ENCODE peak calls at places on chromosomes 11 and 22, in seven cellular contexts. P is epithelial cell of esophagus, V is endothelial cell of umbilical vein, O is body of pancreas, Y is stomach, Q is BJ, T is transverse colon. S is an unnamed sample.

GRCh38 chr22:41425704-41426365 is 20.8 kb downstream of the TOB2 start:
- DNase-seq in O (no peak), T (no peak), Q (no peak), V (no peak), P (no peak), Y (no peak), S (no peak)

GRCh38 chr11:27699242-27699925 is 871 bp downstream of the BDNF start:
- DNase-seq in T (no peak), P (peak; percentile 39), V (peak; percentile 74), Q (no peak), Y (no peak), O (peak; percentile 9), S (peak; percentile 54)

GRCh38 chr11:20031155-20032001 is 128.9 kb downstream of the DBX1 start:
- DNase-seq in Y (no peak), V (peak; percentile 42), Q (peak; percentile 93), T (no peak), P (peak; percentile 75), O (no peak), S (no peak)

GRCh38 chr11:2825886-2826678 is 59.5 kb downstream of the CDKN1C start:
- DNase-seq in V (peak; percentile 61), Y (no peak), T (peak; percentile 63), O (peak; percentile 73), Q (peak; percentile 88), P (peak; percentile 89), S (peak; percentile 81)

GRCh38 chr22:49608228-49608627 is 219.4 kb downstream of the BRD1 start:
- DNase-seq in V (no peak), O (peak; percentile 6), T (no peak), Q (no peak), P (no peak), Y (no peak), S (peak; percentile 46)

GRCh38 chr22:40410731-40411505 is 40.5 kb downstream of the SGSM3 start:
- DNase-seq in Y (no peak), Q (no peak), O (no peak), T (no peak), V (no peak), P (no peak), S (peak; percentile 53)

GRCh38 chr22:23681026-23681809 is 9.6 kb upstream of the RGL4 start:
- DNase-seq in V (no peak), T (no peak), Q (no peak), Y (peak; percentile 9), O (no peak), P (no peak), S (peak; percentile 43)

GRCh38 chr22:39292561-39293074 is 26.8 kb downstream of the RPL3 start:
- DNase-seq in Q (peak; percentile 68), O (peak; percentile 98), V (peak; percentile 96), P (peak; percentile 95), Y (peak; percentile 92), T (peak; percentile 80), S (peak; percentile 96)

GRCh38 chr11:92557848-92558247 is 333.2 kb downstream of the FAT3 start:
- DNase-seq in T (no peak), O (no peak), Y (no peak), V (no peak), Q (no peak), P (no peak), S (no peak)

GRCh38 chr11:2267871-2268825 is 2.2 kb downstream of the ASCL2 start:
- DNase-seq in P (no peak), Y (peak; percentile 26), O (peak; percentile 22), V (no peak), Q (no peak), T (no peak), S (no peak)

GRCh38 chr22:36552300-36552699 is 23.3 kb upstream of the EIF3D start:
- DNase-seq in V (no peak), O (no peak), Q (no peak), Y (no peak), T (no peak), P (no peak), S (no peak)

GRCh38 chr11:66316849-66317251 is at the start of gene CD248:
- DNase-seq in T (peak; percentile 43), P (no peak), Y (no peak), Q (no peak), V (peak; percentile 15), O (no peak), S (peak; percentile 76)

GRCh38 chr11:107570015-107570414 is 4.5 kb upstream of the ALKBH8 start:
- DNase-seq in T (no peak), P (no peak), V (no peak), Q (no peak), O (no peak), Y (no peak), S (no peak)

GRCh38 chr11:65391007-65391406 is 4.6 kb downstream of the FRMD8 start:
- DNase-seq in T (no peak), V (peak; percentile 32), P (no peak), Y (no peak), O (no peak), Q (no peak), S (no peak)

GRCh38 chr11:73312806-73313403 is 4.8 kb downstream of the ARHGEF17 start:
- DNase-seq in Y (no peak), Q (no peak), O (no peak), T (no peak), V (no peak), P (no peak), S (no peak)

GRCh38 chr22:23098718-23099524 is 28.6 kb downstream of the GNAZ start:
- DNase-seq in P (no peak), Y (peak; percentile 85), T (peak; percentile 56), O (peak; percentile 63), V (peak; percentile 25), Q (no peak), S (no peak)

GRCh38 chr11:21316591-21316990 is 647.2 kb downstream of the NELL1 start:
- DNase-seq in Q (no peak), V (no peak), T (no peak), O (no peak), Y (no peak), P (no peak), S (no peak)

GRCh38 chr11:8732276-8732675 is 49.7 kb downstream of the RPL27A start:
- DNase-seq in V (peak; percentile 42), Q (no peak), P (no peak), Y (no peak), T (no peak), O (no peak), S (no peak)

GRCh38 chr22:20021196-20022181 is 579 bp downstream of the TANGO2 start:
- DNase-seq in O (peak; percentile 78), Y (peak; percentile 85), V (peak; percentile 42), T (peak; percentile 42), P (peak; percentile 22), Q (peak; percentile 10), S (peak; percentile 83)

DNA sequence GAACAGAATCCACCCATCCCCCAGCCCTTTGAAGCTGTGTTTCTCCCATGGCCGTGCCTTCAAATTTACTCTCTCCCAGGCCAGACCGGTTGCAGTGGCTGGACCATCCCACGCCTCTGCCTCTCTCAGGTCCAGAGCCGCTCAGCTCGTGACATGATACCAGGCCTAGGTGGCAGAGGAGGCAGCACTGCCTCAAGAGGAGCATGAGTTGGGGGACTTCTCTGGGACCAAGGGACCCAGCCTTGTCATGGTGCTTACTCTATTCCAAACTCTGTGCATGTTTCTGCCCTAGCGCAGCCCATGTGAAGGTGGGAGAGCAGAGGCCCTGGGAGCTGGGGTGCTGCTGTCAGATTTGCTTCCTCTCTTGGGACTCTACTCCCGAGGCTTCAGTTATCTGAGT is 51.0 kb downstream of the TRAF6 start:
- DNase-seq in P (no peak), O (no peak), V (no peak), Y (no peak), Q (no peak), T (no peak), S (no peak)
- H3K4me3 ChIP-seq in P (no peak overlapping the region), O (no peak overlapping the region), V (no peak overlapping the region), Y (no peak overlapping the region), Q (no peak overlapping the region), T (no peak overlapping the region), S (no peak overlapping the region)

GRCh38 chr11:122293298-122294023 is 177.4 kb upstream of the BLID start:
- DNase-seq in T (no peak), V (no peak), Q (no peak), Y (no peak), P (peak; percentile 19), O (no peak), S (no peak)
- TF ChIP-seq CTCF in T (no peak), V (no peak), Q (peak; percentile 52), Y (no peak), P (peak; percentile 19), O (no peak), S (peak; percentile 29)

GRCh38 chr11:94767701-94768601 is at the start of gene AMOTL1:
- DNase-seq in Y (peak; percentile 71), T (peak; percentile 75), P (peak; percentile 91), O (peak; percentile 88), V (peak; percentile 85), Q (no peak), S (peak; percentile 97)
- H3K4me3 ChIP-seq in Y (peak within 1 kb of the TSS; percentile 75), T (peak within 1 kb of the TSS; percentile 68), P (peak within 1 kb of the TSS; percentile 89), O (peak within 1 kb of the TSS; percentile 79), V (peak within 1 kb of the TSS; percentile 73), Q (peak within 1 kb of the TSS; percentile 56), S (peak within 1 kb of the TSS; percentile 91)

GRCh38 chr22:33470456-33470855 is 412.3 kb upstream of the SYN3 start:
- DNase-seq in Q (no peak), V (no peak), Y (no peak), P (no peak), O (no peak), T (no peak), S (no peak)

GRCh38 chr22:33464698-33465097 is 406.5 kb upstream of the SYN3 start:
- DNase-seq in T (no peak), V (no peak), Q (no peak), O (no peak), Y (no peak), P (no peak), S (no peak)

GRCh38 chr22:33467067-33467466 is 408.9 kb upstream of the SYN3 start:
- DNase-seq in Y (no peak), P (no peak), V (no peak), Q (no peak), T (no peak), O (no peak), S (no peak)

GRCh38 chr22:33465554-33465953 is 407.4 kb upstream of the SYN3 start:
- DNase-seq in Q (no peak), P (no peak), V (no peak), T (no peak), O (no peak), Y (no peak), S (no peak)

DNA sequence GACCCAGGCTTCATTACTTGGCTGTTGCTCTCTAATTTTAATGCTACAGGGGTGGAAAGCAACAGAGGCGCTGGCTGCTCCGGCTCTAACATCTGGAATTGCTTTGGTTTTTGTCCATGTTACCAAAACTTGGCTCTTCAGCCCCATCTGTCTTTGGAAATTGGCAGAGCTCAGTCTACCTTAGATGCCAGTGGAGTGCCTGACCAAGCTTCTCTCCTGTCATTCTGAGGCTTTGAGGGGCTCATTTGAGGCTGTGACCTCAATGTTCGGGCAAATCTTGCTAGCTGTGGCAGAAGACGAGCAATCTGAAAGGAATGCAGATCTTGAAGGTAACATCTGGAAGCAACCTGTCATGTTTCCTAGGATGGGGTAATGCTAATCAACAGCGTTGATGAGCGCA is 409.5 kb upstream of the SYN3 start:
- DNase-seq in Y (no peak), T (no peak), Q (no peak), P (no peak), V (no peak), O (no peak), S (no peak)
- TF ChIP-seq CTCF in Y (no peak), T (no peak), Q (peak; percentile 49), P (no peak), V (no peak), O (no peak), S (no peak)